ENCODE peak calls at places on chromosomes 2 and 18, in nine cellular contexts. Y, O, T, L, I, P, F, E and K are unnamed samples.

GRCh38 chr18:45284174-45284573 is 331.1 kb upstream of the SLC14A2 start:
- DNase-seq in Y (no peak), O (no peak), T (no peak), L (no peak), I (no peak), P (no peak), F (no peak), E (no peak), K (no peak)

GRCh38 chr2:183269956-183270355 is 145.7 kb downstream of the NUP35 start:
- DNase-seq in Y (no peak), O (no peak), T (no peak), L (no peak), I (no peak), P (no peak), F (no peak), E (peak), K (no peak)

GRCh38 chr18:66156946-66157687 is 406.3 kb downstream of the CDH7 start:
- DNase-seq in Y (no peak), O (no peak), T (no peak), L (no peak), I (no peak), P (no peak), F (no peak), E (no peak), K (no peak)

GRCh38 chr2:44623622-44624351 is 262.0 kb downstream of the CAMKMT start:
- DNase-seq in Y (no peak), O (no peak), T (no peak), L (no peak), I (no peak), P (no peak), F (no peak), E (no peak), K (no peak)

GRCh38 chr2:237642030-237642700 is 14.8 kb downstream of the LRRFIP1 start:
- DNase-seq in Y (no peak), O (no peak), T (no peak), L (no peak), I (no peak), P (no peak), F (no peak), E (no peak), K (no peak)

GRCh38 chr2:226802573-226802972 is 3.0 kb upstream of the IRS1 start:
- DNase-seq in Y (no peak), O (no peak), T (peak), L (peak), I (no peak), P (no peak), F (no peak), E (peak), K (peak)

GRCh38 chr2:195520671-195521155 is 136.3 kb upstream of the SLC39A10 start:
- DNase-seq in Y (no peak), O (no peak), T (no peak), L (no peak), I (no peak), P (no peak), F (no peak), E (peak), K (no peak)

GRCh38 chr18:250685-251084 is 17.2 kb downstream of the THOC1 start:
- DNase-seq in Y (no peak), O (peak), T (no peak), L (no peak), I (no peak), P (no peak), F (no peak), E (peak), K (no peak)

GRCh38 chr2:236176417-236176816 is 8.2 kb upstream of the GBX2 start:
- DNase-seq in Y (no peak), O (peak), T (peak), L (peak), I (no peak), P (peak), F (no peak), E (peak), K (peak)

GRCh38 chr2:65199891-65200290 is 27.7 kb upstream of the ACTR2 start:
- DNase-seq in Y (no peak), O (no peak), T (no peak), L (no peak), I (no peak), P (no peak), F (no peak), E (peak), K (no peak)

GRCh38 chr2:105865222-105865913 is 120.7 kb downstream of the NCK2 start:
- DNase-seq in Y (no peak), O (no peak), T (no peak), L (no peak), I (no peak), P (no peak), F (no peak), E (peak), K (no peak)

GRCh38 chr2:165469417-165469816 is at the start of gene CSRNP3:
- DNase-seq in Y (peak), O (peak), T (no peak), L (no peak), I (peak), P (no peak), F (no peak), E (peak), K (no peak)

GRCh38 chr2:160747771-160748170 is 254.2 kb upstream of the RBMS1 start:
- DNase-seq in Y (peak), O (no peak), T (no peak), L (no peak), I (no peak), P (no peak), F (no peak), E (peak), K (no peak)

GRCh38 chr18:77078671-77079070 is 53.9 kb downstream of the MBP start:
- DNase-seq in Y (no peak), O (no peak), T (peak), L (no peak), I (no peak), P (no peak), F (no peak), E (no peak), K (no peak)

GRCh38 chr2:33229646-33230045 is 246.8 kb upstream of the RASGRP3 start:
- DNase-seq in Y (no peak), O (no peak), T (no peak), L (no peak), I (no peak), P (no peak), F (no peak), E (peak), K (no peak)
- TF ChIP-seq CTCF in Y (no peak), O (no peak), T (no peak), L (no peak), I (no peak), P (no peak), F (no peak), E (no peak), K (no peak)

GRCh38 chr18:58048243-58048642 is 4.2 kb downstream of the NEDD4L start:
- DNase-seq in Y (peak), O (no peak), T (no peak), L (no peak), I (no peak), P (no peak), F (no peak), E (no peak), K (no peak)

GRCh38 chr18:58052960-58053359 is 8.9 kb downstream of the NEDD4L start:
- DNase-seq in Y (no peak), O (no peak), T (no peak), L (no peak), I (no peak), P (no peak), F (no peak), E (no peak), K (no peak)

GRCh38 chr18:58049000-58049688 is 5.1 kb downstream of the NEDD4L start:
- DNase-seq in Y (no peak), O (no peak), T (no peak), L (no peak), I (no peak), P (no peak), F (no peak), E (no peak), K (no peak)

GRCh38 chr18:58054041-58054733 is 10.2 kb downstream of the NEDD4L start:
- DNase-seq in Y (no peak), O (no peak), T (no peak), L (no peak), I (peak), P (peak), F (no peak), E (peak), K (no peak)

GRCh38 chr18:58051765-58052460 is 7.9 kb downstream of the NEDD4L start:
- DNase-seq in Y (no peak), O (no peak), T (peak), L (no peak), I (no peak), P (no peak), F (no peak), E (peak), K (peak)
- TF ChIP-seq CTCF in Y (peak), O (peak), T (peak), L (peak), I (peak), P (peak), F (peak), E (peak), K (peak)

GRCh38 chr2:215791481-215791937 is 221.8 kb downstream of the MREG start:
- DNase-seq in Y (no peak), O (no peak), T (no peak), L (no peak), I (no peak), P (no peak), F (no peak), E (no peak), K (no peak)

GRCh38 chr2:215793747-215794595 is 219.4 kb downstream of the MREG start:
- DNase-seq in Y (no peak), O (no peak), T (no peak), L (no peak), I (no peak), P (no peak), F (no peak), E (peak), K (no peak)

GRCh38 chr2:215797676-215798075 is 215.7 kb downstream of the MREG start:
- DNase-seq in Y (no peak), O (no peak), T (no peak), L (no peak), I (no peak), P (no peak), F (no peak), E (peak), K (no peak)

GRCh38 chr2:215796160-215796559 is 217.2 kb downstream of the MREG start:
- DNase-seq in Y (no peak), O (no peak), T (no peak), L (no peak), I (no peak), P (no peak), F (no peak), E (peak), K (no peak)

GRCh38 chr2:215794829-215795546 is 218.4 kb downstream of the MREG start:
- DNase-seq in Y (no peak), O (no peak), T (no peak), L (no peak), I (no peak), P (no peak), F (no peak), E (no peak), K (no peak)
- TF ChIP-seq CTCF in Y (peak), O (peak), T (no peak), L (no peak), I (no peak), P (no peak), F (no peak), E (no peak), K (no peak)

GRCh38 chr2:167335627-167336026 is 447.3 kb downstream of the XIRP2 start:
- DNase-seq in Y (no peak), O (no peak), T (no peak), L (no peak), I (no peak), P (no peak), F (no peak), E (peak), K (no peak)

GRCh38 chr2:167332358-167332757 is 444.1 kb downstream of the XIRP2 start:
- DNase-seq in Y (no peak), O (no peak), T (no peak), L (no peak), I (no peak), P (no peak), F (no peak), E (no peak), K (no peak)

GRCh38 chr2:167334343-167334742 is 446.1 kb downstream of the XIRP2 start:
- DNase-seq in Y (no peak), O (no peak), T (no peak), L (no peak), I (no peak), P (no peak), F (no peak), E (no peak), K (no peak)

GRCh38 chr2:167331636-167332232 is 443.5 kb downstream of the XIRP2 start:
- DNase-seq in Y (no peak), O (peak), T (no peak), L (no peak), I (no peak), P (no peak), F (no peak), E (no peak), K (no peak)

GRCh38 chr2:167333245-167333644 is 445.0 kb downstream of the XIRP2 start:
- DNase-seq in Y (no peak), O (no peak), T (no peak), L (no peak), I (no peak), P (no peak), F (no peak), E (no peak), K (no peak)
- TF ChIP-seq CTCF in Y (peak), O (peak), T (no peak), L (no peak), I (no peak), P (no peak), F (no peak), E (no peak), K (no peak)

GRCh38 chr18:30385684-30386083 is 656.9 kb downstream of the DSC3 start:
- DNase-seq in Y (no peak), O (no peak), T (no peak), L (no peak), I (no peak), P (no peak), F (no peak), E (no peak), K (no peak)

GRCh38 chr18:30386624-30387023 is 655.9 kb downstream of the DSC3 start:
- DNase-seq in Y (no peak), O (no peak), T (no peak), L (no peak), I (no peak), P (no peak), F (no peak), E (no peak), K (no peak)

GRCh38 chr18:30387401-30387800 is 655.1 kb downstream of the DSC3 start:
- DNase-seq in Y (no peak), O (no peak), T (no peak), L (no peak), I (no peak), P (no peak), F (no peak), E (no peak), K (no peak)

GRCh38 chr18:30376515-30376914 is 666.0 kb downstream of the DSC3 start:
- DNase-seq in Y (no peak), O (peak), T (no peak), L (no peak), I (no peak), P (no peak), F (no peak), E (no peak), K (no peak)

DNA sequence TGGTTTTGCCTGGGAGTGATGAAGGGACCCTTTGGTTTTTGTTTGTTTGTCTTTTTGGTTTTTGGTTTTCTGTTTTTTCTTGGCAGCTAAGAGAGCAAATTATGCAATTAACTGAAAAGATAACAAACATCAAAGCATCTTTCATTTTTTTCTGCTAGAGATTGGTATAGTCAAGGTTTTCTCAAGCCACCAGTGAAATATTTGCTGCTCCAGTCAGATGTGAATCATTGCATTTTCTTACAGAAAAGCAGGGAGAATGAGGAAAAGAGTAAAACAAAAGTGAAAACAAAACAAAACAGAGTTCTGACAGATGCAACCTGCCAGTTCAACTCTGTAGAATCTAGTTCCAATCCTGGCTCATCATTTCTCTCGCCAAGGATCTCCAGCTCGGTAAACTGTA is 660.7 kb downstream of the DSC3 start:
- DNase-seq in Y (no peak), O (no peak), T (no peak), L (no peak), I (no peak), P (no peak), F (no peak), E (no peak), K (no peak)
- TF ChIP-seq CTCF in Y (no peak), O (no peak), T (no peak), L (no peak), I (no peak), P (no peak), F (no peak), E (no peak), K (no peak)

DNA sequence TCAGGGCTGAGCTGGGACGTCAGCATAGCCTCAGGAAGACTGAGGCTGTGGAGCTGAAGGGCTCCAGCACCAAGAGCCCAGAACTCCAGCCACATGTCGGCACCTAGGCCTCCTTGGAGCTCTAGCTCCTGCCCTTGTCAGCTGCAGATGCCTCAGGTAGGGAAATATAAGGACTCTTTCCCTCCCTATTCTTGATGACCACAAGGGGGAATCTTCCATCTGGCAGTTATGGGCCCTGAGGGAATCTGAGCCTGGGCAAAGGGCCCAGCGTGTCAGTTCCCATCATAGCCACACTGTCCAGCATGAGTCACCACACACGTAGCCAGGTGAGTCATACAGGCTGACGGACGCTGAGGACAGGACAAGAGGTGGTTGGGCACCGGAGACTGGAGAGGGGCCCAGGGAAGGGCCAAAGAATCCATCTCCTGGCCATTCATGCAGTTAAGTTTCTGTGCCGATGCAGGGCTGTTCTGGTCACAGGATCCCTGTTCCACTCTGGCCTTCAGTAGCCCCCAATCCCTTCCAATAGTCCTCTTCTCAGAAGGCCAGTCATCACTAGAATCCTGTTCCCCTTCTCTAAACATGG is 1.8 kb downstream of the MPV17 start:
- DNase-seq in Y (peak), O (peak), T (no peak), L (no peak), I (peak), P (peak), F (no peak), E (peak), K (no peak)
- TF ChIP-seq CTCF in Y (peak), O (peak), T (no peak), L (no peak), I (peak), P (no peak), F (no peak), E (peak), K (no peak)